ENCODE peak calls at places on chromosome 17, in five cellular contexts. G, J, R, Q and B are unnamed samples.
A peak's percentile ranks its signal among the peaks of the same experiment; 100 is the strongest.

GRCh38 chr17:32943647-32944191 is 15.8 kb downstream of the TMEM98 start:
- DNase-seq in G (peak; percentile 31), R (no peak), J (peak; percentile 61), Q (no peak), B (no peak)

GRCh38 chr17:251531-251930 is 70.1 kb upstream of the DOC2B start:
- DNase-seq in G (no peak), R (no peak), Q (peak; percentile 11), J (no peak), B (no peak)

GRCh38 chr17:64732336-64733006 is 70.4 kb upstream of the SMURF2 start:
- DNase-seq in G (no peak), J (peak; percentile 86), R (no peak), Q (no peak), B (no peak)

GRCh38 chr17:77372444-77373297 is 231.9 kb downstream of the SEC14L1 start:
- DNase-seq in R (peak; percentile 60), Q (peak; percentile 85), G (peak; percentile 47), J (peak; percentile 94), B (no peak)

GRCh38 chr17:50661795-50662391 is 27.2 kb downstream of the ABCC3 start:
- DNase-seq in Q (peak; percentile 83), R (no peak), J (peak; percentile 89), G (peak; percentile 70), B (no peak)

GRCh38 chr17:50109785-50110184 is 14.6 kb downstream of the PDK2 start:
- DNase-seq in G (no peak), Q (no peak), J (no peak), R (no peak), B (no peak)

GRCh38 chr17:7651097-7651958 is 602 bp downstream of the ATP1B2 start:
- DNase-seq in R (no peak), Q (no peak), J (no peak), G (no peak), B (no peak)

GRCh38 chr17:75853410-75853809 is 1.7 kb downstream of the WBP2 start:
- DNase-seq in G (no peak), R (no peak), J (no peak), Q (no peak), B (no peak)

GRCh38 chr17:69757794-69758430 is 317.1 kb upstream of the KCNJ16 start:
- DNase-seq in G (no peak), Q (no peak), R (no peak), J (peak; percentile 97), B (no peak)

GRCh38 chr17:76687278-76688164 is 23.2 kb downstream of the MXRA7 start:
- DNase-seq in Q (no peak), G (no peak), R (no peak), J (no peak), B (no peak)

GRCh38 chr17:28537219-28537610 is 15.2 kb downstream of the UNC119 start:
- DNase-seq in Q (peak; percentile 35), J (no peak), R (no peak), G (no peak), B (no peak)

GRCh38 chr17:61201211-61201610 is 198.4 kb upstream of the TBX2 start:
- DNase-seq in J (peak; percentile 100), G (no peak), Q (no peak), R (no peak), B (no peak)

GRCh38 chr17:74283371-74283673 is 9.3 kb downstream of the DNAI2 start:
- DNase-seq in J (no peak), R (no peak), G (no peak), Q (no peak), B (no peak)

DNA sequence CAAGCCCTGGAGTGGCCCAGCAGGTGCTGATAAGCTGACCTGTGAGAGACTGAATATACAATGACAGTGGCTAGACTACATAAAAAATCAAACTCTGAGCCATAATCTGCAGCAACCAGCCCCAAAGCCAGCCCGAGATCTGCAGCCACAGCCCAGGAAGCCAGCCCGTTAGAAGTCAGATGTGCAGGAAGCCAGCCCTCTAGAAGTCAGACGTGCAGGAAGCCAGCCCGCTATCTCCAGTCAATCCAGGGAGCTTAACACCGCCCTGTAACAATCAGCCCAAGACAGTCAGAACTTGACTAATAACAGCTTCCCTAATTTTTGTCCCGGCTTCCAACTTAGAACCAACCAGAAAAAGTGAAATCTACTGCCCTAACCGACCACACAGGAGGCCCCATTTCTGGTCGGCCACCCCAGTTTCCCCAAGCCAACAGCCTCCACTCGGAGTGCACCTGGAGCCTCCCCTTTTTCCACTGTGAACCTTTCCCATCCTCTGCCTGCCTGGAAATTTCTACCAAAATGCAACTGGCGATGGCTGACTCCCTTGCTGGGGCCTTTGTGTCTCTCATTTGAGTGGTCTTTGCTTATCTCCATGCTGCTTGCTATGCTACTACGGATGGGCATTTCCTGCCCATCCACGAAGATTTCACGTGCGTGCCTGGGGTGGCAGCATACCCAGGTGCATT is 769.3 kb downstream of the KCNJ18 start:
- DNase-seq in R (no peak), G (no peak), J (no peak), Q (no peak), B (no peak)
- H3K9me3 ChIP-seq in R (peaks cover 3% of the 10 kb centered on the region), G (no peaks in the 10 kb centered on the region), J (no peaks in the 10 kb centered on the region), Q (peaks cover 53% of the 10 kb centered on the region), B (peaks cover 21% of the 10 kb centered on the region)

DNA sequence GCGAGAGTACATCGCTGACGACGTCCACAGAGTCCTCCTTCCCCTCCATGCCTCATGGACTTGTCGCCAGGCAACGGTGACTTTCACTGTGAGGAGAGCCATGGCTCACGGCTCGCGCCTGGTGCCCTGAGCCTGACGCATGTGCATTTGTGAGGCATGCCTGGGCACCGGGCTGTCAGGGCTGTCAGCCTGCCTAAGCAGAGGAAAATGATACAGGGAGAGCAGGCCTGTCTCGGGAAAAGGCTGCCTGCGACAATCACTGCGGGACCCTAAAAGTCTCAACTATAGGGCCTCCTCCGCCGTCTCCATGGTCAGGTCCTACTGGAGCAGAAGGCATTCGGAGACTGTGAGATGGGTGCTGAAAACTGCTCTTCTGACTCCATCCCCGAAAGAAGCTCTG is 135.5 kb upstream of the WSB1 start:
- DNase-seq in J (no peak), G (no peak), R (no peak), Q (no peak), B (no peak)
- H3K9me3 ChIP-seq in J (no peaks in the 10 kb centered on the region), G (no peaks in the 10 kb centered on the region), R (no peaks in the 10 kb centered on the region), Q (no peaks in the 10 kb centered on the region), B (no peaks in the 10 kb centered on the region)

DNA sequence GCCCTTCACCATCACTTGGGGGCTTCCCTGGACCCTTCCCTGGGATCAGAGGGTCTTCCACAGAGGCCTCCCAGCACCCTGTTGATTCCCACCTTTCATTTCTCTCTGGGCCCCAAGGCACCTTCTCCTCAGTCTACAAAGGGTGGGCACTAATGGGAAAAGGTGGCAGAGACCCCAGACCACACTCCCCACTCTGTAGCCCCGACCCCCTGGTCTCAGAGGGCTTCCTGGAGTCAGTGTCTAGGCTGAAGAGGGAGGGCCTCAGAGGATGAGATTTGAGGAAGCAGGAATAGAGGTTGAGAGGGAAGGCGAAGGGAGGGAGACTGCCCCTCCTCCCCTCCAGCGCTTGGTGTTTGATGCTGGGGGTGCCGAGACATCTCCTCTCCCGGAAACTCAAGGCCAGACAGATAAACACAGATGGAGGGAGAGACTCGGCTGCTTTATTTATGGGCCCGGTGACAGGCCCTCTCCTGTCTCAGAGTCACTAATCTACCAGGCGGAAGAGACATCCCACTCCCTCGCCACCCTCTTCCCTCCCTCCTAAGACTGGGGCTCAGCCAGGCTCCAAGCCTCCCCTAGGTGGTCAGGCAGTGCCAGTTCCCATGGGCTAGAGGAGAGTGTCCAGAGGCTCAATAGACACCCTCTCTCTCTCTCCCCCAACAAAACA is 18.5 kb upstream of the SP2 start:
- DNase-seq in Q (no peak), R (no peak), G (no peak), J (no peak), B (no peak)
- H3K9me3 ChIP-seq in Q (no peaks in the 10 kb centered on the region), R (no peaks in the 10 kb centered on the region), G (no peaks in the 10 kb centered on the region), J (no peaks in the 10 kb centered on the region), B (no peaks in the 10 kb centered on the region)

GRCh38 chr17:83181991-83182619 is 102.7 kb downstream of the METRNL start:
- DNase-seq in G (no peak), J (no peak), Q (no peak), R (no peak), B (no peak)
- H3K9me3 ChIP-seq in G (no peaks in the 10 kb centered on the region), J (no peaks in the 10 kb centered on the region), Q (no peaks in the 10 kb centered on the region), R (no peaks in the 10 kb centered on the region), B (no peaks in the 10 kb centered on the region)

GRCh38 chr17:9032583-9032982 is 11.3 kb downstream of the NTN1 start:
- DNase-seq in R (no peak), Q (no peak), G (no peak), J (no peak), B (no peak)
- H3K9me3 ChIP-seq in R (no peaks in the 10 kb centered on the region), Q (no peaks in the 10 kb centered on the region), G (no peaks in the 10 kb centered on the region), J (no peaks in the 10 kb centered on the region), B (no peaks in the 10 kb centered on the region)